ENCODE peak calls at places on chromosomes 3 and 15, in nine cellular contexts. O is cardiac fibroblast, R is GM06990, Q is lower lobe of right lung, W is AG10803, N is tibial artery, J is brain microvascular endothelial cell, C is AG04449, V is PC-9. B is an unnamed sample.

GRCh38 chr3:176293277-176293676 is 904.0 kb downstream of the TBL1XR1 start:
- DNase-seq in O (no peak), R (no peak), Q (no peak), W (peak), N (no peak), J (no peak), C (no peak), V (no peak), B (no peak)

GRCh38 chr3:160686955-160687535 is 10.1 kb downstream of the ARL14 start:
- DNase-seq in O (peak), R (no peak), Q (no peak), W (peak), N (no peak), J (no peak), C (no peak), V (no peak), B (no peak)

GRCh38 chr15:90840954-90841353 is 27.4 kb upstream of the FURIN start:
- DNase-seq in O (peak), R (no peak), Q (no peak), W (no peak), N (no peak), J (no peak), C (no peak), V (no peak), B (no peak)

GRCh38 chr15:50141856-50142255 is 22.8 kb upstream of the ATP8B4 start:
- DNase-seq in O (no peak), R (no peak), Q (no peak), W (no peak), N (no peak), J (no peak), C (no peak), V (no peak), B (no peak)

GRCh38 chr15:82611348-82611747 is 35.8 kb downstream of the CPEB1 start:
- DNase-seq in O (no peak), R (no peak), Q (no peak), W (no peak), N (no peak), J (no peak), C (no peak), V (no peak), B (no peak)

GRCh38 chr3:14265246-14265962 is 86.8 kb downstream of the LSM3 start:
- DNase-seq in O (peak), R (no peak), Q (no peak), W (no peak), N (no peak), J (peak), C (no peak), V (peak), B (no peak)

GRCh38 chr3:99817047-99817436 is 620 bp upstream of the CMSS1 start:
- DNase-seq in O (no peak), R (no peak), Q (no peak), W (no peak), N (no peak), J (no peak), C (no peak), V (peak), B (no peak)

GRCh38 chr3:48402281-48402732 is 27.6 kb downstream of the PLXNB1 start:
- DNase-seq in O (peak), R (no peak), Q (peak), W (peak), N (peak), J (peak), C (peak), V (peak), B (no peak)

GRCh38 chr3:48042071-48042760 is 26.0 kb upstream of the MAP4 start:
- DNase-seq in O (no peak), R (no peak), Q (no peak), W (no peak), N (no peak), J (no peak), C (no peak), V (peak), B (no peak)

GRCh38 chr3:143677420-143677819 is 170.8 kb downstream of the SLC9A9 start:
- DNase-seq in O (no peak), R (no peak), Q (no peak), W (no peak), N (no peak), J (no peak), C (no peak), V (no peak), B (no peak)

GRCh38 chr3:4805662-4806061 is 173.6 kb upstream of the BHLHE40 start:
- DNase-seq in O (no peak), R (no peak), Q (no peak), W (no peak), N (no peak), J (no peak), C (no peak), V (no peak), B (no peak)

GRCh38 chr3:170656293-170656692 is 70.4 kb upstream of the SLC7A14 start:
- DNase-seq in O (no peak), R (no peak), Q (no peak), W (no peak), N (no peak), J (no peak), C (no peak), V (no peak), B (no peak)

GRCh38 chr3:196979545-196979944 is 10.9 kb upstream of the PIGZ start:
- DNase-seq in O (peak), R (no peak), Q (no peak), W (peak), N (no peak), J (no peak), C (peak), V (no peak), B (no peak)

GRCh38 chr3:125398952-125399351 is 23.8 kb upstream of the ZNF148 start:
- DNase-seq in O (no peak), R (no peak), Q (no peak), W (no peak), N (no peak), J (no peak), C (no peak), V (peak), B (no peak)

GRCh38 chr3:33364531-33365128 is 75.6 kb downstream of the UBP1 start:
- DNase-seq in O (no peak), R (no peak), Q (no peak), W (peak), N (no peak), J (peak), C (peak), V (no peak), B (no peak)

GRCh38 chr3:128794067-128794768 is 68.2 kb downstream of the RAB7A start:
- DNase-seq in O (peak), R (no peak), Q (no peak), W (peak), N (no peak), J (peak), C (peak), V (no peak), B (no peak)

GRCh38 chr3:9508781-9509180 is 44.8 kb downstream of the LHFPL4 start:
- DNase-seq in O (no peak), R (no peak), Q (no peak), W (no peak), N (no peak), J (no peak), C (no peak), V (no peak), B (no peak)

GRCh38 chr3:58027704-58028317 is 19.6 kb downstream of the FLNB start:
- DNase-seq in O (no peak), R (no peak), Q (no peak), W (no peak), N (no peak), J (no peak), C (no peak), V (no peak), B (no peak)

GRCh38 chr15:55513125-55513524 is 5.1 kb upstream of the DNAAF4 start:
- DNase-seq in O (no peak), R (no peak), Q (no peak), W (no peak), N (no peak), J (no peak), C (no peak), V (no peak), B (no peak)

GRCh38 chr15:53323197-53323596 is 436.3 kb downstream of the WDR72 start:
- DNase-seq in O (no peak), R (no peak), Q (no peak), W (no peak), N (no peak), J (no peak), C (no peak), V (no peak), B (no peak)

GRCh38 chr3:185401319-185401955 is 38.5 kb downstream of the MAP3K13 start:
- DNase-seq in O (no peak), R (no peak), Q (no peak), W (no peak), N (no peak), J (no peak), C (no peak), V (no peak), B (no peak)

GRCh38 chr3:162865466-162865865 is 1368.9 kb downstream of the OTOL1 start:
- DNase-seq in O (no peak), R (no peak), Q (no peak), W (no peak), N (no peak), J (no peak), C (no peak), V (no peak), B (no peak)

GRCh38 chr15:95826831-95827230 is 503.7 kb upstream of the NR2F2 start:
- DNase-seq in O (no peak), R (no peak), Q (no peak), W (no peak), N (no peak), J (no peak), C (no peak), V (no peak), B (no peak)

GRCh38 chr3:24951186-24951585 is 456.5 kb upstream of the THRB start:
- DNase-seq in O (no peak), R (no peak), Q (no peak), W (no peak), N (no peak), J (no peak), C (no peak), V (no peak), B (no peak)

GRCh38 chr3:43288366-43288765 is 2.0 kb downstream of the SNRK start:
- DNase-seq in O (peak), R (peak), Q (no peak), W (peak), N (no peak), J (no peak), C (no peak), V (no peak), B (no peak)

GRCh38 chr3:30355622-30356021 is 250.8 kb upstream of the TGFBR2 start:
- DNase-seq in O (no peak), R (no peak), Q (no peak), W (peak), N (no peak), J (no peak), C (no peak), V (no peak), B (no peak)

GRCh38 chr15:47824185-47824584 is 106.9 kb downstream of the SEMA6D start:
- DNase-seq in O (no peak), R (no peak), Q (no peak), W (no peak), N (no peak), J (no peak), C (no peak), V (no peak), B (no peak)

DNA sequence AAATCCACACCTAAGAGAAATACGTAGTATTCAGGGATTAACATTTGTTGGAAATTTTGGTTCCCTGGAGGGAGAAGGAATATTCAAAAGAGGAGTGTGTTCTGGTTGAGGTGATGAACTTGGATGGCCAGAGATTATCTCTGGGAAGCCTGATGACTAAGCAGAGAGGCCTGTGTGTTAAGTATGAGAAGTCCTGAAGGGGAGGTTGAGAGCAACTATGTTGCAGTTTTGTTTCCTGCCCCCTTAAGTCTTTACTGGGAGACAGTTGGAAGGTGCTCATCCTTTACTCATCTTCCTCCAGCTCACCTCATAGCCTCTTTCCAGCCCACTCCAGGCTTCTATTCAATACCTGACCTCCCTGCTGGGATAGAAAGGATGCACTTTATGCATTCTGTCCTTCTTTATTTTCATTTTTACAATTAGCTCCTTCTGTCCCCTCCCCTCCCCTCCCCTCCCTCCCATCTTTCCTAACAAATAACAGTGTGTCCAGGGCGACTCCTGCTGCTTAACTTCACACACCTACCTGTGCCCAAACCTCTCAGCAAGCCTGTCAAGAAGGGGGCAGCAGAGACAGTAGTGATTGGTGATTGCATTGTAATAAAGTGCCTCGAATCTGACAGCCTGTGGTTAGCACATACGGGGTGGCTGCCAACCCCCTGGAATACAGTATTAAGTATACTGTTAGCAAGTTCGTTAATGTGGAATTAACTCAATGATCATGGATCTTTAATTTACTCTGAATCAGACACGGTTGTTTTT is 11.9 kb downstream of the RAP2B start:
- DNase-seq in O (peak), R (no peak), Q (no peak), W (peak), N (no peak), J (peak), C (peak), V (no peak), B (no peak)
- TF ChIP-seq CTCF in O (no peak), R (no peak), Q (no peak), W (no peak), N (no peak), J (no peak), C (no peak), V (no peak), B (no peak)

GRCh38 chr3:123880998-123881561 is 3.1 kb downstream of the MYLK start:
- DNase-seq in O (peak), R (no peak), Q (no peak), W (peak), N (no peak), J (peak), C (no peak), V (no peak), B (no peak)
- TF ChIP-seq CTCF in O (peak), R (peak), Q (peak), W (peak), N (peak), J (peak), C (peak), V (peak), B (no peak)

DNA sequence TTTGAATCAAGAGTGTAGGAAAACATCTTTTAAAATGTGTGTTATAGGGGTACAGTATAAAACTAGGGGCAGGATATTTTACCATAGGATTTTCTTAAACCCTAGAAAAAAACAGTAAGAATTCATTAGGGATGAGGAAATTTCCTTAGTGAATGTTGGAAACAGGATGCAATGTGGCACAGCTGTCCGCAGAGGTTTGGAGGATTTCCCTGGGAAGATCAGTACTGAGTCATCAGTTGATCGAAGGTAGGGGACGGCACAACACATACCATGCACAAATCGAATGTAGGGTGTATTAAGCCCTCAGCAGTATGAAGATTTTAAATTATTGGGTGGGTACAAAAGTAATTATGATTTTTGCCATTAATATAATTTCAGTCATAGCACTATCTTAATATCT is 49.9 kb downstream of the FNDC3B start:
- DNase-seq in O (peak), R (no peak), Q (no peak), W (peak), N (no peak), J (no peak), C (no peak), V (no peak), B (no peak)
- TF ChIP-seq CTCF in O (no peak), R (no peak), Q (no peak), W (no peak), N (no peak), J (no peak), C (no peak), V (no peak), B (no peak)

GRCh38 chr15:35020974-35021373 is 32.9 kb upstream of the ZNF770 start:
- DNase-seq in O (no peak), R (no peak), Q (no peak), W (no peak), N (no peak), J (no peak), C (no peak), V (no peak), B (no peak)
- TF ChIP-seq CTCF in O (no peak), R (no peak), Q (no peak), W (no peak), N (no peak), J (peak), C (no peak), V (no peak), B (no peak)

GRCh38 chr3:96331341-96331740 is 483.1 kb upstream of the EPHA6 start:
- DNase-seq in O (no peak), R (no peak), Q (no peak), W (no peak), N (no peak), J (no peak), C (no peak), V (no peak), B (no peak)
- TF ChIP-seq CTCF in O (no peak), R (no peak), Q (no peak), W (no peak), N (no peak), J (peak), C (no peak), V (peak), B (no peak)

GRCh38 chr3:53675942-53676341 is 170.3 kb downstream of the CHDH start:
- DNase-seq in O (no peak), R (no peak), Q (no peak), W (no peak), N (no peak), J (no peak), C (no peak), V (no peak), B (no peak)

GRCh38 chr3:53674582-53674981 is 171.6 kb downstream of the CHDH start:
- DNase-seq in O (no peak), R (no peak), Q (no peak), W (no peak), N (no peak), J (no peak), C (no peak), V (no peak), B (no peak)

GRCh38 chr3:53680026-53680425 is 166.2 kb downstream of the CHDH start:
- DNase-seq in O (peak), R (no peak), Q (no peak), W (no peak), N (no peak), J (no peak), C (no peak), V (no peak), B (no peak)

GRCh38 chr3:53675022-53675697 is 171.1 kb downstream of the CHDH start:
- DNase-seq in O (no peak), R (no peak), Q (no peak), W (no peak), N (no peak), J (no peak), C (no peak), V (no peak), B (no peak)

GRCh38 chr3:53677406-53677805 is 168.8 kb downstream of the CHDH start:
- DNase-seq in O (peak), R (no peak), Q (no peak), W (no peak), N (no peak), J (no peak), C (no peak), V (no peak), B (no peak)
- TF ChIP-seq CTCF in O (no peak), R (peak), Q (peak), W (peak), N (no peak), J (peak), C (no peak), V (no peak), B (peak)

DNA sequence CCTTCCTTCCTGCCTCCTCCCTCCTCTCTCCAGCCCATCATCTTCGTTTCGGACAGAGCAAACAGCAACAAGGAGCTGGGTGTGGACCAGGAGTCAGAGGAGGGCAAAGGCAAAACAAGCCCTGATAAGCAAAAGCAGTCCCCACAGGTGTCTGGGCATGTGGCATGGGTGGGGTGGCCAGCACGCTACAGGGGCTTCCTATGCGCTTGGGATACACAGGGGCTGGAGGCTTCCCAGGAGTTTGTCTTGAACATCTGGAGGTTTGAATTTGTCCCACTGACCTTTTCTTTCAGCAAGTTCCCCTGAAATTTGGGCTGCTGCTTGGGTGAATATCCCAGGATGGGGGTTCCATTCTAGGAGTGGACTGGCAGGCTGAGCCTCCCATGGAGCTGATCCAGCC is 48.9 kb downstream of the CAPN3 start:
- DNase-seq in O (no peak), R (no peak), Q (no peak), W (no peak), N (no peak), J (no peak), C (no peak), V (no peak), B (no peak)
- TF ChIP-seq CTCF in O (no peak), R (no peak), Q (no peak), W (no peak), N (no peak), J (no peak), C (no peak), V (no peak), B (no peak)